ENCODE peak calls at places on chromosome 19, in five cellular contexts. P is fibroblast of lung, T is PC-3, C is PC-9, G is neural progenitor cell. N is an unnamed sample. For H3K4me1, the result is how much of the 10 kb centered on the place peaks cover.

GRCh38 chr19:35533201-35533821 is at the start of gene GAPDHS:
- DNase-seq in P (no peak), T (no peak), C (no peak), G (no peak), N (no peak)

GRCh38 chr19:9786819-9787218 is 18.3 kb upstream of the ZNF846 start:
- DNase-seq in P (no peak), T (no peak), C (no peak), G (no peak), N (no peak)

GRCh38 chr19:37855098-37855497 is 51.3 kb downstream of the WDR87 start:
- DNase-seq in P (peak), T (no peak), C (no peak), G (no peak), N (no peak)

GRCh38 chr19:23118400-23118799 is 1.6 kb downstream of the ZNF730 start:
- DNase-seq in P (no peak), T (no peak), C (no peak), G (peak), N (no peak)

GRCh38 chr19:45478454-45479238 is 10.8 kb downstream of the FOSB start:
- DNase-seq in P (peak), T (peak), C (peak), G (peak), N (peak)

GRCh38 chr19:29926801-29927200 is 15.2 kb upstream of the URI1 start:
- DNase-seq in P (no peak), T (no peak), C (no peak), G (no peak), N (no peak)

GRCh38 chr19:48933382-48933932 is at the start of gene DHDH:
- DNase-seq in P (peak), T (peak), C (peak), G (peak), N (peak)

GRCh38 chr19:35801828-35802227 is 10.8 kb downstream of the PRODH2 start:
- DNase-seq in P (no peak), T (no peak), C (no peak), G (no peak), N (no peak)

GRCh38 chr19:51365211-51366049 is 758 bp downstream of the ETFB start:
- DNase-seq in P (peak), T (peak), C (peak), G (no peak), N (peak)

GRCh38 chr19:22256856-22257255 is 29.4 kb upstream of the ZNF729 start:
- DNase-seq in P (no peak), T (no peak), C (no peak), G (no peak), N (no peak)

GRCh38 chr19:56312787-56313343 is 1.8 kb downstream of the ZSCAN5A start:
- DNase-seq in P (no peak), T (no peak), C (no peak), G (no peak), N (no peak)

GRCh38 chr19:41940443-41941409 is 12.5 kb upstream of the ERFL start:
- DNase-seq in P (no peak), T (no peak), C (no peak), G (no peak), N (no peak)
- TF ChIP-seq EZH2 in P (no peak), T (no peak), C (no peak), G (peak), N (no peak)

GRCh38 chr19:13057147-13057572 is 45.5 kb downstream of the LYL1 start:
- DNase-seq in P (no peak), T (peak), C (no peak), G (peak), N (no peak)

GRCh38 chr19:13060233-13060963 is 42.3 kb downstream of the LYL1 start:
- DNase-seq in P (peak), T (no peak), C (no peak), G (peak), N (no peak)

GRCh38 chr19:13057744-13058143 is 44.9 kb downstream of the LYL1 start:
- DNase-seq in P (no peak), T (no peak), C (no peak), G (no peak), N (peak)

GRCh38 chr19:13060964-13061927 is 41.4 kb downstream of the LYL1 start:
- DNase-seq in P (peak), T (peak), C (peak), G (peak), N (peak)

DNA sequence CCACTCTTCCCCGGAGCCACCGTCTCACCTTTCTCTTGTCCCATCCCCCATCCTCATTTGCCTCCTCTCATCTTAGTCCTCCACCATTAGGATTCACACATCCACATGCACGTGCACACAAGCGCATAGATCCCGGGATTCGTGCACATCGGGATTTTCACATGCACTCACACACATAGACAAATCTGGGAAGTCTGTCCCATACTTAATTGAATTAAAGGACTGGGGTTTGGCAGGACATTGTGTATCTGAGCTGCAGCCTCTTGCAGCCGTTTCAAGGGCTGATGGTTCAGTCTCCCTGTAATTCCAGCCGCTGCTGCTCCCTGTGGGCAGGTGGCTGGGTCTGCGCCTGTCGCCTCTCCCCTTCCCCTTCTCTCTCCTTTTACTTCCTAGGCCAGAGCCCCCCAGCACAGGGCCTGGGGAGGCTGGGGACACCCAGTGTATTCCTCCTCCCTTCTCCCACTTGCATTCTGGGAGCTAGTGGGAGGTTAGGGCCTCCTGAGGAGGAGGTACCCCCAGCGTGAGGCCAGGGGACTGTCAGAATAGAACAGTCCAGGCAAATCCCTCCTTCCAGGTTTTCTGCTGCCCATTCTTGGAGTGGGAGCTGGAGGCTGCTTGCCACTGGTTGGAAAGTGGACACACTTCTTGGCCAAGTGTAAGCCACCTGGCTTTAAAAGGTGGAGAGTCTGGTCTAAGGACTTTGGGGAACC is 43.6 kb downstream of the LYL1 start:
- DNase-seq in P (no peak), T (no peak), C (no peak), G (peak), N (no peak)
- H3K27ac ChIP-seq in P (no peak), T (no peak), C (no peak), G (no peak), N (no peak)

GRCh38 chr19:1853295-1854031 is 5.2 kb upstream of the REXO1 start:
- DNase-seq in P (peak), T (peak), C (peak), G (peak), N (peak)

GRCh38 chr19:1852729-1853128 is 4.4 kb upstream of the REXO1 start:
- DNase-seq in P (no peak), T (no peak), C (no peak), G (no peak), N (peak)

GRCh38 chr19:1854542-1855039 is 6.3 kb upstream of the REXO1 start:
- DNase-seq in P (no peak), T (no peak), C (no peak), G (peak), N (no peak)

GRCh38 chr19:1855040-1855827 is 7.0 kb upstream of the REXO1 start:
- DNase-seq in P (peak), T (peak), C (peak), G (peak), N (peak)

GRCh38 chr19:1854032-1854541 is 5.8 kb upstream of the REXO1 start:
- DNase-seq in P (no peak), T (no peak), C (no peak), G (no peak), N (no peak)
- H3K4me1 ChIP-seq in P (under half), T (under half), C (under half), G (half or more), N (half or more)

GRCh38 chr19:7916908-7917291 is 2.3 kb downstream of the TGFBR3L start:
- DNase-seq in P (no peak), T (no peak), C (no peak), G (no peak), N (no peak)
- TF ChIP-seq EZH2 in P (no peak), T (no peak), C (peak), G (peak), N (no peak)

DNA sequence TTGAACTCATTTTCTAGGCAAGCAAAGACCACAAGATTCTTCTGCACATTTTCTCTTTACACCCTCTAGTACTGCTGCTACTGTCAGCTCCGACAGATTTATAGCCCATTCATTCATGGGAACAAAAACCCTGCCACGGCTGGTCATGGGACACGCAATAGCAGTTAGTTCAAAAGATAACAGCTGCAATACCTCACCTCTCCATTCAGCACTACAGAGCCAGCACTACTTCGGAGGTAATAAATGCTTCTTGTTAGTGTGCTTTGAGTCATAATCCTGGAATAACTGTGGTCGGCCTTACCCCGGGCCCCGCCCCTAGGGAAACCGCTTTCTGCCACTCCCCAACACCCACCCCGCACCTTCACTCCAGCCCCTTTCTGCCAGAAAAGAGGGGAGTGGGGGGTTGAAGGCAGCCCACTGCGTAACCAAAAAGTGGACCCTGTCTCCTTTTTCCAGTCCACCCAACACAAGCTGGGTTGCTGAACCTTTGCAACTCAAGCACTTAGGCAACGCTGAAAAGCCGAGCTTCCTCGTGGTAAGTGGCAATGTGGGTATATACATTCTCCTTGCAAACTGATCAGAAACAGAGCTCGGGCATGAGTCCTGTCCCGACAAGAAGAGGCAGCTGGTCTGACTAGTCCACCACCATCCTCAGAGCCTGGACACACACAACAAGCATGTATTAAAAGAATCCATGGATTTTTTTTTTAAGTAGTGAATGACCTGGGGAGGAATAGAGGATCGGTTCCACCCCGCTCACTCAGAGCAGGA is 240.8 kb upstream of the ZNF507 start:
- DNase-seq in P (peak), T (peak), C (no peak), G (no peak), N (peak)
- H3K27ac ChIP-seq in P (no peak), T (no peak), C (no peak), G (no peak), N (peak)

DNA sequence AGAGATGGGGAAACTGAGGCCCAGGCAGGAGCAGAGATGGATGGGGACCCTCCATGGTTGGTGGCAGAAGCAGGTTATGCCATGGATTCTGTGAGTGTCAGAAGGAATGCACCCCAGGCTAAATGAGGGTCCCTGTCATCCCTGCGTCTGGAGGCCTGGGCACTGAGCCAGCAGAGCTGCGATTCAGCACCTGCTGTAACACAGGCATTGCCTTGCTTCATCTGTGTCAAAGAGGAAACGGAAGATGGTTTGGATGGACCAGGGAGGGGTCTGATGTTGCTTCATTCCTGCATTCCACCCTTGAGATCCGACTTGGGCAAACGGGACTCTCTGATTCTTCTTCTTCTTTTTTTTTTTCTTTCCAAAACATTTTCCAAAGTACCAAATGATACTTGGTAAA is 1.2 kb downstream of the C5AR1 start:
- DNase-seq in P (no peak), T (peak), C (peak), G (no peak), N (peak)
- H3K4me1 ChIP-seq in P (under half), T (under half), C (under half), G (under half), N (under half)

DNA sequence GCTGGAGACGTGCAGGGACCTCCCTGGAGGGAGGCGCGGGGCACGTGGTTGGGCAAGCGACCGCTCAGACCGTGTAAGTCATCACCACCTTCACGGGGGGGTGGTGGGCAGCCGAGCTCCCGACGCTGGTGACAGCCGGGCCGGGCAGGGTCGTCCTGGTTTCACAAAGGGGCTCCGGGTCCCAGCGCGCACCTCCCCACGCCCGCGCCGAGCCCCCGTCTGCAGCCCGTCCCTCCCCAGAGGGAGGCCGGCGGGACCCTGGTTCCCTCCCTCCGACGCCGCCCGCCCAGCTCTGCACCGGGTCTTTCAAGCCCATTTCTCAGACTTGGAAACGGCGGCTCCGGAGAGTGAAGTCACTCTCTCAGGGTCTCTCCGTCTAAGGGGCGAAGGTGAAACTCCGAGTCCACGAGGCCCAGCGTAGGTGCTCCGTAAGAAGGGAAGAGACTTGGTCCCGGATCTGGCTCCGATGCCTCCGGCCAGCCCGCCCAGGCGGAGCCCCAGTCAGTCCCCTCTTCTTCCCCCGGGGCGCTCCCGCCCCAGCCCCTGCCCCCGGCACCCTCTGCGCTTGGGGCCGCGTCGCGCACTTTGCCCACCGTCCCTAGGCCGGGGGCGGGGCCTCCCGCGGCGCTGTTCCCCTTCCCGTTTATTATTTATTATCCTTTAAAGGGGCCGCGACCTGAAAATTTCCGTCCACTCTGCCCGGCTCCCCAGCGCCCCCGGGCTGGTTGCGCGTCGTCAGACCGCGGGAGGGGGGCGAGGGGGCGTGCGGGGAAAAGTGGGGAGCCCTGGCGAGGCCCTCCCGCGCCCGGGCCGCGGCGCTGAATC is 536 bp upstream of the ARID3A start:
- DNase-seq in P (peak), T (peak), C (peak), G (peak), N (peak)
- TF ChIP-seq EZH2 in P (no peak), T (no peak), C (no peak), G (no peak), N (no peak)

DNA sequence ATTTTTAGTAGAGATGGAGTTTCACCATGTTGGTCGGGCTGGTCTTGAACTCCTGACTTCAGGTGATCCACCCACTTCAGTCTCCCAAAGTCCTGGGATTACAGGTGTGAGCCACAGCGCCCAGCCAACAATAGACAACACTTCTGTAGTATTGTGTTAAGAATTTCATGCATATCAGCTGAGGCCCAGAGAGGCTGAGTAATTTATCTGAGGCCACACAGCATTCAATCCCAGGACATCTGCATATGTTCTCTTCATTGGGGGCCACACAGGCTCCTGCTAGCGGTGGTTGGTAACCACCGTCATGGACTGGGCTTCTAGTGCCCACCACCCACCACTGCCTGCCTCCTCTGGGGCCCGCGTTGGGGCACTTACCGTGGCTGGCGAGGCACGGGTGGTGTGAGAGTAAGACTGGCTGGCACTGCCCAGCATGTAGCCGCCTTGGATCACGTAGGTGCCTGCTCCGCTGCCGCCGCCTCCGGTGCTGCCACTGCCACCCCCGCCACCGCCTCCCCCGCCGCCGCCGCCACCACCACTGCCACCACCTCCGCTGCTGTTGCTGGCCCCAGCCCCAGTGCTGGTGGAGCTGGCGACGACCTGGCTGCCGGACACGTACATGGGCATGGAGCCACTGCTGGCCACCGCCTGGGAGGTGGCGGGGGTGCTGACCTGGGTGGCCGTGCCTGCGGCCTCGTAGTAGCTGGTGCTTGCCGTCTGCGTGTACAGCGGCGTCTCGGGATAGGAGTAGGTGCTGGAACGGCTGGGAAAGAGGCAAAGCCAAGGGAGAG is 20.3 kb downstream of the DCAF15 start:
- DNase-seq in P (no peak), T (no peak), C (no peak), G (no peak), N (no peak)
- H3K27ac ChIP-seq in P (no peak), T (no peak), C (no peak), G (no peak), N (no peak)

DNA sequence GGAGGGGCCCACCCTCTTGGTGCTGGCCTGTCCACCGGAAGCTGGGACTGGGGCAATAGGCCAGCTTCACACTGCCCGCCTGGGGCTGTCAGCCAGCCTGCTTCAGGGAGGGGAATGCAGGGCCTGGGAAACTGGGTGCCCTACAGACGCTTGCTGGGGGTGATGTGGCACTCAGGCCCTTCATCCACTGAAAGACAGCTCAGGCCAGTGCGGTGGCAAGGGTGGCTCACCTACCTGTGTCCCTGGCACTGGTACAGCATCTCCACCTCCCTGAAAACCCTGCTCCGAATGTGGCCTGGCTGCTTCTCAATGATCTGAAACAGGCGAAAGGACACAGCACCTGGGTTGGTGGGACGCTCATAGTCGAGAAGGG is 7.8 kb downstream of the MKNK2 start:
- DNase-seq in P (no peak), T (no peak), C (no peak), G (peak), N (no peak)
- H3K4me1 ChIP-seq in P (under half), T (under half), C (under half), G (under half), N (under half)

DNA sequence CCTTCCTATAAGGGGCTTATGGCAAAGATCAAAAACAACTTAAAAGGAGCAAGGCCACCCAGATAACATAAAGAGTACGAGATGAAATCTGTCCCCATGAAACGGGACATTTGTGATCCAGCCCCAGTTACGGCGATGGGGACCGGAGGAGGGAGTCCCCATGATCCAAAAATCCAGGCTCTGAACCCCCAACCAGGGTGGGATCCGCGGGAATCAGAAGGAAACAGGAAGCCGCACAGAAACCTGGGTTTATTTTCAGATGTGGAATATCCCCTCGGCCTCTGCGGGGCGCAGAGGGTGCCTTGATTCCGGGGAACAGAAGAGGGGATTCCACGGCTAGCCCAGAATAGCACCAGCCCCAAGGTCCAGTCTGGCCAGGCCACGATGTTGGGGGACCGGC is 5.0 kb downstream of the PTPRS start:
- DNase-seq in P (no peak), T (no peak), C (no peak), G (no peak), N (no peak)
- TF ChIP-seq EZH2 in P (no peak), T (no peak), C (no peak), G (no peak), N (no peak)

N was measured in A673.